ENCODE peak calls at places on chromosomes 16 and 17, in nine cellular contexts. C, Y, F, G, J, Z, K, M and N are unnamed samples.

GRCh38 chr17:4508207-4508606 is 9.5 kb downstream of the SPNS2 start:
- DNase-seq in C (no peak), Y (no peak), F (no peak), G (no peak), J (no peak), Z (no peak), K (no peak), M (no peak), N (no peak)

GRCh38 chr16:58417600-58417999 is 25.3 kb downstream of the GINS3 start:
- DNase-seq in C (no peak), Y (no peak), F (no peak), G (no peak), J (no peak), Z (no peak), K (no peak), M (no peak), N (no peak)

GRCh38 chr17:4505187-4505586 is 6.5 kb downstream of the SPNS2 start:
- DNase-seq in C (no peak), Y (no peak), F (no peak), G (no peak), J (no peak), Z (no peak), K (no peak), M (no peak), N (no peak)

GRCh38 chr16:28589930-28590329 is 6.9 kb downstream of the SULT1A2 start:
- DNase-seq in C (no peak), Y (no peak), F (no peak), G (no peak), J (no peak), Z (no peak), K (no peak), M (no peak), N (no peak)

GRCh38 chr17:78684026-78684425 is 98.0 kb downstream of the CYTH1 start:
- DNase-seq in C (no peak), Y (peak; percentile 2), F (no peak), G (no peak), J (no peak), Z (no peak), K (no peak), M (no peak), N (no peak)

GRCh38 chr17:68704897-68705296 is 103.7 kb upstream of the FAM20A start:
- DNase-seq in C (no peak), Y (no peak), F (no peak), G (peak; percentile 18), J (peak; percentile 98), Z (no peak), K (no peak), M (no peak), N (peak; percentile 77)

GRCh38 chr16:2478273-2478672 is 3.3 kb downstream of the TBC1D24 start:
- DNase-seq in C (no peak), Y (no peak), F (no peak), G (no peak), J (no peak), Z (no peak), K (no peak), M (no peak), N (no peak)

GRCh38 chr16:30139895-30140481 is 17.0 kb upstream of the MAPK3 start:
- DNase-seq in C (no peak), Y (no peak), F (no peak), G (no peak), J (no peak), Z (no peak), K (no peak), M (no peak), N (no peak)

GRCh38 chr16:25340973-25341372 is 83.3 kb upstream of the ZKSCAN2 start:
- DNase-seq in C (no peak), Y (no peak), F (no peak), G (no peak), J (no peak), Z (no peak), K (no peak), M (no peak), N (no peak)

GRCh38 chr17:4950075-4950756 is 703 bp upstream of the ENO3 start:
- DNase-seq in C (no peak), Y (peak; percentile 30), F (peak; percentile 88), G (peak; percentile 61), J (no peak), Z (peak; percentile 26), K (no peak), M (no peak), N (no peak)

GRCh38 chr17:39754958-39755549 is 17.3 kb downstream of the GRB7 start:
- DNase-seq in C (no peak), Y (no peak), F (no peak), G (no peak), J (no peak), Z (no peak), K (no peak), M (no peak), N (no peak)

GRCh38 chr17:82129095-82129494 is 31.1 kb upstream of the FASN start:
- DNase-seq in C (no peak), Y (no peak), F (no peak), G (no peak), J (no peak), Z (no peak), K (no peak), M (no peak), N (no peak)

GRCh38 chr17:19370493-19370960 is 7.8 kb upstream of the MAPK7 start:
- DNase-seq in C (no peak), Y (no peak), F (no peak), G (peak; percentile 87), J (no peak), Z (no peak), K (no peak), M (no peak), N (no peak)

GRCh38 chr16:68835970-68836369 is 7.4 kb upstream of the TANGO6 start:
- DNase-seq in C (no peak), Y (no peak), F (no peak), G (no peak), J (no peak), Z (no peak), K (no peak), M (no peak), N (no peak)

GRCh38 chr16:87392823-87393679 is 915 bp downstream of the MAP1LC3B start:
- DNase-seq in C (peak; percentile 41), Y (no peak), F (no peak), G (peak; percentile 32), J (peak; percentile 47), Z (peak; percentile 46), K (no peak), M (no peak), N (peak; percentile 56)

GRCh38 chr17:17570798-17571716 is 20.5 kb downstream of the PEMT start:
- DNase-seq in C (no peak), Y (peak; percentile 71), F (no peak), G (no peak), J (no peak), Z (no peak), K (no peak), M (no peak), N (no peak)

GRCh38 chr16:27242398-27242797 is 26.2 kb downstream of the NSMCE1 start:
- DNase-seq in C (no peak), Y (no peak), F (no peak), G (no peak), J (no peak), Z (no peak), K (no peak), M (no peak), N (no peak)

GRCh38 chr16:25916091-25916490 is 224.3 kb downstream of the HS3ST4 start:
- DNase-seq in C (no peak), Y (no peak), F (no peak), G (no peak), J (no peak), Z (no peak), K (no peak), M (no peak), N (no peak)

GRCh38 chr17:47732399-47733046 is 513 bp upstream of the TBX21 start:
- DNase-seq in C (no peak), Y (no peak), F (peak; percentile 20), G (no peak), J (no peak), Z (no peak), K (no peak), M (no peak), N (no peak)

GRCh38 chr16:25626172-25626571 is 65.6 kb upstream of the HS3ST4 start:
- DNase-seq in C (no peak), Y (no peak), F (no peak), G (no peak), J (no peak), Z (no peak), K (no peak), M (no peak), N (no peak)

GRCh38 chr17:32302860-32303649 is 37.4 kb downstream of the RHBDL3 start:
- DNase-seq in C (no peak), Y (no peak), F (no peak), G (no peak), J (no peak), Z (no peak), K (no peak), M (no peak), N (no peak)

GRCh38 chr17:34254651-34255380 is at the start of gene CCL2:
- DNase-seq in C (peak; percentile 9), Y (no peak), F (peak; percentile 77), G (peak; percentile 78), J (peak; percentile 73), Z (no peak), K (no peak), M (no peak), N (peak; percentile 81)

GRCh38 chr16:66399930-66400329 is 27.2 kb upstream of the BEAN1 start:
- DNase-seq in C (peak; percentile 35), Y (peak; percentile 3), F (peak; percentile 58), G (no peak), J (no peak), Z (no peak), K (no peak), M (no peak), N (no peak)

GRCh38 chr17:78361227-78361683 is 1.4 kb upstream of the SOCS3 start:
- DNase-seq in C (no peak), Y (no peak), F (no peak), G (no peak), J (no peak), Z (no peak), K (no peak), M (no peak), N (no peak)

GRCh38 chr17:51692917-51693316 is 432.6 kb downstream of the UTP18 start:
- DNase-seq in C (no peak), Y (no peak), F (no peak), G (no peak), J (no peak), Z (no peak), K (no peak), M (no peak), N (no peak)

GRCh38 chr16:75341934-75342811 is 90.7 kb upstream of the BCAR1 start:
- DNase-seq in C (no peak), Y (no peak), F (no peak), G (peak; percentile 85), J (peak; percentile 71), Z (no peak), K (no peak), M (peak; percentile 75), N (peak; percentile 41)

GRCh38 chr16:67372664-67373063 is 20.6 kb downstream of the TPPP3 start:
- DNase-seq in C (no peak), Y (no peak), F (no peak), G (peak; percentile 30), J (peak; percentile 36), Z (no peak), K (no peak), M (no peak), N (peak; percentile 54)

GRCh38 chr16:31678649-31679325 is 151.1 kb downstream of the AHSP start:
- DNase-seq in C (no peak), Y (no peak), F (no peak), G (no peak), J (no peak), Z (no peak), K (no peak), M (no peak), N (no peak)

GRCh38 chr16:3454093-3454492 is 10.6 kb downstream of the NAA60 start:
- DNase-seq in C (no peak), Y (no peak), F (no peak), G (no peak), J (no peak), Z (no peak), K (no peak), M (no peak), N (no peak)

GRCh38 chr17:67377727-67378443 is 804 bp downstream of the PITPNC1 start:
- DNase-seq in C (peak; percentile 35), Y (no peak), F (peak; percentile 87), G (no peak), J (peak; percentile 50), Z (peak; percentile 65), K (no peak), M (no peak), N (peak; percentile 58)

GRCh38 chr17:50601789-50602375 is 32.8 kb upstream of the ABCC3 start:
- DNase-seq in C (no peak), Y (no peak), F (no peak), G (no peak), J (no peak), Z (no peak), K (no peak), M (no peak), N (no peak)